ENCODE peak calls at places on chromosomes 2 and 18, in four cellular contexts. One of them, this sample, is unnamed.
A peak's percentile ranks its signal among the peaks of the same experiment; 100 is the strongest.

GRCh38 chr2:3146175-3146574 is 231.4 kb downstream of the EIPR1 start:
- DNase-seq in H1: no peak
- DNase-seq in H9: no peak
- DNase-seq in neuronal stem cell: no peak
- DNase-seq in this sample: no peak

GRCh38 chr2:220855296-220855695 is 716.8 kb downstream of the EPHA4 start:
- DNase-seq in H1: no peak
- DNase-seq in H9: no peak
- DNase-seq in neuronal stem cell: no peak
- DNase-seq in this sample: no peak

GRCh38 chr2:234840336-234840735 is 111.5 kb upstream of the SH3BP4 start:
- DNase-seq in H1: no peak
- DNase-seq in H9: peak; percentile 55
- DNase-seq in neuronal stem cell: peak; percentile 17
- DNase-seq in this sample: peak; percentile 97

GRCh38 chr2:230312638-230313037 is 14.4 kb upstream of the SP140L start:
- DNase-seq in H1: no peak
- DNase-seq in H9: no peak
- DNase-seq in neuronal stem cell: no peak
- DNase-seq in this sample: peak; percentile 27

GRCh38 chr2:1874101-1874865 is 130.0 kb upstream of the PXDN start:
- DNase-seq in H1: no peak
- DNase-seq in H9: no peak
- DNase-seq in neuronal stem cell: no peak
- DNase-seq in this sample: no peak

GRCh38 chr2:155695505-155695904 is 637.0 kb downstream of the NR4A2 start:
- DNase-seq in H1: no peak
- DNase-seq in H9: no peak
- DNase-seq in neuronal stem cell: no peak
- DNase-seq in this sample: no peak

GRCh38 chr2:40844353-40845277 is 392.7 kb upstream of the SLC8A1 start:
- DNase-seq in H1: peak; percentile 49
- DNase-seq in H9: peak; percentile 49
- DNase-seq in neuronal stem cell: no peak
- DNase-seq in this sample: peak; percentile 85

GRCh38 chr2:135875491-135876065 is 665 bp downstream of the MCM6 start:
- DNase-seq in H1: peak; percentile 70
- DNase-seq in H9: peak; percentile 46
- DNase-seq in neuronal stem cell: peak; percentile 57
- DNase-seq in this sample: peak; percentile 76

GRCh38 chr2:229620759-229621158 is 93.6 kb downstream of the DNER start:
- DNase-seq in H1: no peak
- DNase-seq in H9: no peak
- DNase-seq in neuronal stem cell: no peak
- DNase-seq in this sample: no peak

GRCh38 chr2:161592713-161593112 is 31.5 kb upstream of the SLC4A10 start:
- DNase-seq in H1: no peak
- DNase-seq in H9: no peak
- DNase-seq in neuronal stem cell: no peak
- DNase-seq in this sample: no peak

GRCh38 chr2:15058628-15059157 is 426.2 kb downstream of the LRATD1 start:
- DNase-seq in H1: no peak
- DNase-seq in H9: no peak
- DNase-seq in neuronal stem cell: no peak
- DNase-seq in this sample: no peak

GRCh38 chr18:79769698-79770500 is 27.8 kb upstream of the KCNG2 start:
- DNase-seq in H1: peak; percentile 19
- DNase-seq in H9: no peak
- DNase-seq in neuronal stem cell: no peak
- DNase-seq in this sample: no peak

GRCh38 chr2:38030590-38031326 is 45.2 kb downstream of the CYP1B1 start:
- DNase-seq in H1: no peak
- DNase-seq in H9: no peak
- DNase-seq in neuronal stem cell: no peak
- DNase-seq in this sample: no peak

GRCh38 chr2:11129598-11130449 is 25.4 kb upstream of the SLC66A3 start:
- DNase-seq in H1: peak; percentile 97
- DNase-seq in H9: peak; percentile 95
- DNase-seq in neuronal stem cell: peak; percentile 76
- DNase-seq in this sample: peak; percentile 90

GRCh38 chr2:187461294-187462261 is 13.5 kb upstream of the CALCRL start:
- DNase-seq in H1: no peak
- DNase-seq in H9: peak; percentile 82
- DNase-seq in neuronal stem cell: no peak
- DNase-seq in this sample: no peak

GRCh38 chr18:11089931-11090715 is 59.2 kb downstream of the PIEZO2 start:
- DNase-seq in H1: no peak
- DNase-seq in H9: no peak
- DNase-seq in neuronal stem cell: no peak
- DNase-seq in this sample: no peak

GRCh38 chr2:96315005-96315399 is 9.7 kb upstream of the SNRNP200 start:
- DNase-seq in H1: no peak
- DNase-seq in H9: no peak
- DNase-seq in neuronal stem cell: no peak
- DNase-seq in this sample: no peak

GRCh38 chr2:110677080-110677479 is 783 bp downstream of the BUB1 start:
- DNase-seq in H1: no peak
- DNase-seq in H9: no peak
- DNase-seq in neuronal stem cell: no peak
- DNase-seq in this sample: no peak

GRCh38 chr2:239660390-239661228 is 259.8 kb upstream of the HDAC4 start:
- DNase-seq in H1: no peak
- DNase-seq in H9: no peak
- DNase-seq in neuronal stem cell: no peak
- DNase-seq in this sample: no peak

GRCh38 chr2:100562613-100563406 is at the start of gene PDCL3:
- DNase-seq in H1: peak; percentile 95
- DNase-seq in H9: peak; percentile 96
- DNase-seq in neuronal stem cell: peak; percentile 92
- DNase-seq in this sample: peak; percentile 100

GRCh38 chr18:12044591-12044990 is 49.1 kb upstream of the ANKRD62 start:
- DNase-seq in H1: no peak
- DNase-seq in H9: no peak
- DNase-seq in neuronal stem cell: no peak
- DNase-seq in this sample: no peak

GRCh38 chr2:60555066-60555793 is 1.8 kb upstream of the BCL11A start:
- DNase-seq in H1: peak; percentile 77
- DNase-seq in H9: peak; percentile 66
- DNase-seq in neuronal stem cell: no peak
- DNase-seq in this sample: peak; percentile 81

GRCh38 chr2:60556998-60557955 is 3.8 kb upstream of the BCL11A start:
- DNase-seq in H1: no peak
- DNase-seq in H9: no peak
- DNase-seq in neuronal stem cell: no peak
- DNase-seq in this sample: peak; percentile 61

GRCh38 chr2:60554649-60555065 is 1.2 kb upstream of the BCL11A start:
- DNase-seq in H1: peak; percentile 63
- DNase-seq in H9: no peak
- DNase-seq in neuronal stem cell: no peak
- DNase-seq in this sample: peak; percentile 69

GRCh38 chr2:60555794-60556161 is 2.3 kb upstream of the BCL11A start:
- DNase-seq in H1: no peak
- DNase-seq in H9: peak; percentile 77
- DNase-seq in neuronal stem cell: no peak
- DNase-seq in this sample: peak; percentile 81

GRCh38 chr2:60556441-60556997 is 3.1 kb upstream of the BCL11A start:
- DNase-seq in H1: no peak
- DNase-seq in H9: no peak
- DNase-seq in neuronal stem cell: no peak
- DNase-seq in this sample: no peak
- H3K9ac ChIP-seq in H1: no peak overlapping the region
- H3K9ac ChIP-seq in H9: no peak overlapping the region
- H3K9ac ChIP-seq in neuronal stem cell: no peak overlapping the region
- H3K9ac ChIP-seq in this sample: peak overlapping the region; percentile 7

GRCh38 chr18:23878336-23878900 is 136.1 kb upstream of the TTC39C start:
- DNase-seq in H1: no peak
- DNase-seq in H9: no peak
- DNase-seq in neuronal stem cell: no peak
- DNase-seq in this sample: no peak

GRCh38 chr18:23879544-23879943 is 135.0 kb upstream of the TTC39C start:
- DNase-seq in H1: no peak
- DNase-seq in H9: no peak
- DNase-seq in neuronal stem cell: no peak
- DNase-seq in this sample: no peak

GRCh38 chr18:23877371-23877770 is 137.2 kb upstream of the TTC39C start:
- DNase-seq in H1: no peak
- DNase-seq in H9: no peak
- DNase-seq in neuronal stem cell: no peak
- DNase-seq in this sample: no peak

GRCh38 chr18:23879966-23880565 is 134.5 kb upstream of the TTC39C start:
- DNase-seq in H1: no peak
- DNase-seq in H9: no peak
- DNase-seq in neuronal stem cell: no peak
- DNase-seq in this sample: no peak

DNA sequence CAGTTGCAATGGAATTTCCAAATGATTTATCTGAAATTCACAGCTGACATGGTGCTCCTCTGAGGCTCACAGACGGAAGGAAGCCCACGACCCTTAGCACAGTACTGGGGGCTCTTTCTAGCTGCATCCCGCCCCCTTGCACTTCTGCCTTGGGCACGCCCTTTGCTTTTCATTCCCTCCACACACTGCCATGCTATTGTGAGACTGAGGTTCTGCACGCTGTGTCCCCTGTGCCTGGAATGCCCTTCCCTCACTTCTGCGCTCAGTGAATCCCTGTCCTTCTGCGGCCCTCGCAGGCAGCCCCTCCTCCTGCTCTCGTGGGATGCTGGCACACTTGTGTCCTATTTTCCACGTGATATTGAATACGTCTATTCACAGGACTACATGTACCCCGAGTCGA is 135.4 kb upstream of the TTC39C start:
- DNase-seq in H1: no peak
- DNase-seq in H9: no peak
- DNase-seq in neuronal stem cell: no peak
- DNase-seq in this sample: no peak
- H3K4me1 ChIP-seq in H1: no peaks in the 10 kb centered on the region
- H3K4me1 ChIP-seq in H9: no peaks in the 10 kb centered on the region
- H3K4me1 ChIP-seq in neuronal stem cell: peaks cover 9% of the 10 kb centered on the region
- H3K4me1 ChIP-seq in this sample: no peaks in the 10 kb centered on the region

DNA sequence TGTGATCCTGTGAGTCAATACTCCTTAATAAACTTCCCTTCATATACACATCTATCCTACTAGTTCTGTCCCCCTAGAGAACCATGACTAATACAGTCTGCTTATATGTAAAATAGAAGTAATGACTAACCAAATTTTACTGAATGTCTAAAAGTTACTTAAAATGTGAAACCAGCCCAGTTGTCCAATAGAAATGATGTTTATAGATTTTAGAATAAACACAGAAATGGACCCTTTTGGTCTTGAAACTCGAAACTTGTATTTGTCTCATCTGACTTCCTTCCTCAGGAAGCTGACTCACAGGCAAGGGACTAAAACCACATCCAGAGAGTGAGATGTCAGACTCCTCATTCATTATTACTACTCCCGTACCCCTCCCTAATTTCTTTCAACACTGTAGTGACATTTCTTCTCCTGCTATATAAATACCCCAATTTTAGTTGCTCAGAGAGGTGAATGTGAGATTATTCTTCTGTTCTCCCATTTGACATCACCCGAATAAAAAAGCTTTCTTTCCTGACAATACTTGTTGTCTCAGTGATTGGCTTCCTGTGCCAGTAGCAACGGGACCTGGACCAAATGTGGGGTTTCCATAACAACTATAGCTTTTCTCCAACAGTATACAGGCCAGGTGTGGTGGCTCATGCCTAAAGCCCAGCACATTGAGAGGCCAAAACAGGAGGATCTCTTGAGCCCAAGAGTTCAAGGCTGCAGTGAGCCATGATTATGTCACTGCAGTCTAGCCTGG is 486.0 kb downstream of the ERBB4 start:
- DNase-seq in H1: no peak
- DNase-seq in H9: no peak
- DNase-seq in neuronal stem cell: no peak
- DNase-seq in this sample: no peak
- H3K4ac ChIP-seq in H1: no peak overlapping the region
- H3K4ac ChIP-seq in H9: no peak overlapping the region
- H3K4ac ChIP-seq in neuronal stem cell: no peak overlapping the region
- H3K4ac ChIP-seq in this sample: no peak overlapping the region

GRCh38 chr18:63331105-63331504 is 11.5 kb upstream of the BCL2 start:
- DNase-seq in H1: no peak
- DNase-seq in H9: no peak
- DNase-seq in neuronal stem cell: no peak
- DNase-seq in this sample: no peak

GRCh38 chr18:63339920-63340484 is 20.4 kb upstream of the BCL2 start:
- DNase-seq in H1: peak; percentile 62
- DNase-seq in H9: peak; percentile 51
- DNase-seq in neuronal stem cell: peak; percentile 59
- DNase-seq in this sample: peak; percentile 63

GRCh38 chr18:63342206-63342605 is 22.6 kb upstream of the BCL2 start:
- DNase-seq in H1: peak; percentile 53
- DNase-seq in H9: peak; percentile 48
- DNase-seq in neuronal stem cell: no peak
- DNase-seq in this sample: peak; percentile 63

GRCh38 chr18:63336366-63337099 is 17.0 kb upstream of the BCL2 start:
- DNase-seq in H1: no peak
- DNase-seq in H9: no peak
- DNase-seq in neuronal stem cell: no peak
- DNase-seq in this sample: no peak
- H3K9ac ChIP-seq in H1: no peak overlapping the region
- H3K9ac ChIP-seq in H9: no peak overlapping the region
- H3K9ac ChIP-seq in neuronal stem cell: no peak overlapping the region
- H3K9ac ChIP-seq in this sample: no peak overlapping the region

DNA sequence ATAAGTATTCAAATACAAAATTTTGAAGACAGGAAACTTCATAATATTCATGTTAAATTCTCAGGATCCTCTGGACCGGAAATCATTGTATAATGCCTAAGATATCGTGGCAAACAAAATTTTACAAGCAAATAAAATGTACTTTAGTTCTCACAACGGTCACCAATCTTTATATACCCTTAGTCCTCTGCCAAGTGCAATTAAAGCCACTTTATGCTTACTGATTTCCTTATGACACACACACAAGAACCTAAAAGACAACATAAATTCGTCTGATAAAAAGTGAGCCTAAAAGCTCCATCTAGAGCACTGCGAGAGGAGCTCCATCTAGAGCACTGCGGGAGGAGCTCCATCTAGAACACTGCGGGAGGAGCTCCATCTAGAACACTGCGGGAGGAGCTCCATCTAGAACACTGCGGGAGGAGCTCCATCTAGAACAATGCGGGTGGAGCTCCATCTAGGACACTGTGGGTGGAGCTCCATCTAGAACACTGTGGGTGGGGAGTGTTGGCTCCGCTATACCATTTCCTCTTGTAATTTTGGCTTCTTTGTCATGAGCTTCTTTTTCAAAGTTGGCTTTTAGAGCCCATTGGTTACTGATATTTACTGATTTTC is 15.9 kb downstream of the ATP8B1 start:
- DNase-seq in H1: no peak
- DNase-seq in H9: no peak
- DNase-seq in neuronal stem cell: no peak
- DNase-seq in this sample: no peak
- H3K4me1 ChIP-seq in H1: no peaks in the 10 kb centered on the region
- H3K4me1 ChIP-seq in H9: no peaks in the 10 kb centered on the region
- H3K4me1 ChIP-seq in neuronal stem cell: no peaks in the 10 kb centered on the region
- H3K4me1 ChIP-seq in this sample: peaks cover 5% of the 10 kb centered on the region

GRCh38 chr18:47908523-47909039 is 21.9 kb downstream of the SMAD2 start:
- DNase-seq in H1: no peak
- DNase-seq in H9: no peak
- DNase-seq in neuronal stem cell: no peak
- DNase-seq in this sample: no peak
- H3K4ac ChIP-seq in H1: no peak overlapping the region
- H3K4ac ChIP-seq in H9: no peak overlapping the region
- H3K4ac ChIP-seq in neuronal stem cell: no peak overlapping the region
- H3K4ac ChIP-seq in this sample: no peak overlapping the region

GRCh38 chr2:205041472-205042130 is 496.3 kb downstream of the PARD3B start:
- DNase-seq in H1: no peak
- DNase-seq in H9: no peak
- DNase-seq in neuronal stem cell: no peak
- DNase-seq in this sample: no peak
- H3K9ac ChIP-seq in H1: no peak overlapping the region
- H3K9ac ChIP-seq in H9: no peak overlapping the region
- H3K9ac ChIP-seq in neuronal stem cell: no peak overlapping the region
- H3K9ac ChIP-seq in this sample: no peak overlapping the region